ENCODE peak calls at places on chromosomes 6 and 20, in four cellular contexts. N is H9, L is neuronal stem cell, W is mesenchymal stem cell. E is an unnamed sample.

GRCh38 chr20:61303675-61304074 is 51.6 kb downstream of the CDH4 start:
- DNase-seq in N (no peak), L (no peak), W (no peak), E (no peak)

GRCh38 chr6:45185403-45186251 is 142.5 kb upstream of the RUNX2 start:
- DNase-seq in N (no peak), L (no peak), W (no peak), E (no peak)

GRCh38 chr20:9989066-9989724 is 45.6 kb upstream of the ANKEF1 start:
- DNase-seq in N (no peak), L (no peak), W (peak; percentile 50), E (no peak)

GRCh38 chr6:72689107-72689954 is 67.5 kb downstream of the KCNQ5 start:
- DNase-seq in N (no peak), L (peak; percentile 8), W (peak; percentile 23), E (no peak)

GRCh38 chr6:31710490-31711219 is 4.0 kb downstream of the LY6G6F start:
- DNase-seq in N (no peak), L (no peak), W (no peak), E (no peak)

GRCh38 chr6:153032255-153032882 is 29.9 kb upstream of the MTRF1L start:
- DNase-seq in N (no peak), L (no peak), W (peak; percentile 72), E (no peak)

GRCh38 chr20:46621492-46621891 is 29.8 kb downstream of the SLC13A3 start:
- DNase-seq in N (no peak), L (no peak), W (peak; percentile 16), E (no peak)

GRCh38 chr6:2738373-2738979 is 12.2 kb downstream of the MYLK4 start:
- DNase-seq in N (peak; percentile 60), L (peak; percentile 54), W (peak; percentile 77), E (peak; percentile 64)

GRCh38 chr6:87628881-87629280 is 38.9 kb downstream of the ORC3 start:
- DNase-seq in N (no peak), L (no peak), W (no peak), E (no peak)

GRCh38 chr6:165439928-165440554 is 130.6 kb upstream of the C6orf118 start:
- DNase-seq in N (no peak), L (peak; percentile 26), W (peak; percentile 54), E (no peak)

GRCh38 chr6:158879180-158879579 is 60.0 kb upstream of the EZR start:
- DNase-seq in N (peak; percentile 53), L (no peak), W (peak; percentile 47), E (no peak)

GRCh38 chr6:129828229-129828628 is 32.9 kb downstream of the TMEM244 start:
- DNase-seq in N (no peak), L (no peak), W (no peak), E (no peak)

GRCh38 chr6:139240161-139241010 is 51.4 kb downstream of the TXLNB start:
- DNase-seq in N (no peak), L (no peak), W (peak; percentile 85), E (no peak)

GRCh38 chr6:111427341-111428116 is 55.5 kb downstream of the REV3L start:
- DNase-seq in N (no peak), L (no peak), W (peak; percentile 91), E (no peak)

GRCh38 chr6:81838031-81838430 is 85.5 kb upstream of the TENT5A start:
- DNase-seq in N (no peak), L (no peak), W (peak; percentile 44), E (no peak)

GRCh38 chr6:24666097-24666615 is 543 bp downstream of the TDP2 start:
- DNase-seq in N (no peak), L (peak; percentile 24), W (peak; percentile 54), E (no peak)

GRCh38 chr20:47795214-47795667 is 10.0 kb upstream of the SULF2 start:
- DNase-seq in N (no peak), L (no peak), W (no peak), E (no peak)

GRCh38 chr6:157272866-157273755 is 50.2 kb downstream of the TMEM242 start:
- DNase-seq in N (peak; percentile 58), L (no peak), W (peak; percentile 19), E (no peak)

GRCh38 chr6:89144358-89145041 is 1.4 kb upstream of the PM20D2 start:
- DNase-seq in N (no peak), L (no peak), W (no peak), E (no peak)

GRCh38 chr6:45718901-45719300 is 296.8 kb downstream of the CLIC5 start:
- DNase-seq in N (no peak), L (no peak), W (no peak), E (no peak)

GRCh38 chr20:53454675-53455276 is 138.9 kb downstream of the ZNF217 start:
- DNase-seq in N (no peak), L (no peak), W (no peak), E (no peak)

GRCh38 chr6:113169484-113169883 is 687.7 kb upstream of the MARCKS start:
- DNase-seq in N (no peak), L (no peak), W (peak; percentile 64), E (no peak)

DNA sequence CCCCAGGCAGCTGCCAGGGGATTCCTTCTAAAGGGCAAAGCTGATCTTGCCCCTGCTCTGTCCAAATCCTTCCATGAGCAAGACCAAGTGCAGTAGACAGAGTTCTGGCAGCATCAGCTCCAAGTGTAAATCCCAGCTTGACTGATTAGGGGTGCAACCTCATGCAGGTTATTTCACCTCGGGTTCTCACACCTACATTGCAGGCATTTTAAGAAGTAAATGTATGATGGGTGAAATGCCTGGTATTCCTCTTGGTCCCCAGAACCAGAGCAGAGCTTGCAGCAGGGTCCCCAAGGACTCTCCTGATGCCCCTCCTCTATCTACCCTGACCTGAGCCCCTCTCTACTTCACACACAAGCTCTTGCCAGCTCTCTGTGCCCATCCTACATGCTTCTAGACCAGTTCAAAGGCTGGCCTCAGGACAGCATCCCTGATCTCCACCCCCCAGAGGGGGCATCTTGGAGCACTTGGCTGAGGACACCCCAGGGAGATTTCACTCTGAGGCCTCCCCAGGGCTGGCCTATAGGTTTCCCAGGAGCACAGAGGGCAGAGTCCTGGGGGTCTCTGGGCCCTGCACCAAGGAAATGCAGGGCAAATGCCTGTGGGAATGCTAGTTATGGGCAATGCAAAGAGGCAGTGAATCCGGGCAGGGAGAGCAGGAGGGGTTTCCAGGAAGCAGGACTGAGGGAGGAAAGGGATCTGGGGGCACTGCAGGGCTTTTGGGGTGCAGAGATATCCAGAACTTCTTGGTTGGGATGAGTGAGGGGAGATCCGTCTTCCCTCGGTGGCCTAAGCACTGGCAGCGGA is 1.0 kb downstream of the LZTS3 start:
- DNase-seq in N (no peak), L (no peak), W (no peak), E (no peak)
- H2BK12ac ChIP-seq in N (no peak overlapping the region), L (no peak overlapping the region), W (no peak overlapping the region), E (peak overlapping the region; percentile 17)

GRCh38 chr6:119830069-119830468 is 480.5 kb upstream of the MAN1A1 start:
- DNase-seq in N (no peak), L (no peak), W (no peak), E (no peak)
- H2BK5ac ChIP-seq in N (no peak overlapping the region), L (no peak overlapping the region), W (no peak overlapping the region), E (no peak overlapping the region)

GRCh38 chr20:57389695-57390603 is 1.2 kb upstream of the RBM38 start:
- DNase-seq in N (peak; percentile 60), L (peak; percentile 29), W (no peak), E (peak; percentile 71)

GRCh38 chr20:57392130-57392445 is 892 bp downstream of the RBM38 start:
- DNase-seq in N (no peak), L (no peak), W (no peak), E (no peak)

GRCh38 chr20:57391439-57392129 is 388 bp downstream of the RBM38 start:
- DNase-seq in N (no peak), L (no peak), W (peak; percentile 18), E (no peak)

GRCh38 chr20:57388953-57389694 is 2.1 kb upstream of the RBM38 start:
- DNase-seq in N (peak; percentile 80), L (peak; percentile 52), W (peak; percentile 58), E (peak; percentile 81)

DNA sequence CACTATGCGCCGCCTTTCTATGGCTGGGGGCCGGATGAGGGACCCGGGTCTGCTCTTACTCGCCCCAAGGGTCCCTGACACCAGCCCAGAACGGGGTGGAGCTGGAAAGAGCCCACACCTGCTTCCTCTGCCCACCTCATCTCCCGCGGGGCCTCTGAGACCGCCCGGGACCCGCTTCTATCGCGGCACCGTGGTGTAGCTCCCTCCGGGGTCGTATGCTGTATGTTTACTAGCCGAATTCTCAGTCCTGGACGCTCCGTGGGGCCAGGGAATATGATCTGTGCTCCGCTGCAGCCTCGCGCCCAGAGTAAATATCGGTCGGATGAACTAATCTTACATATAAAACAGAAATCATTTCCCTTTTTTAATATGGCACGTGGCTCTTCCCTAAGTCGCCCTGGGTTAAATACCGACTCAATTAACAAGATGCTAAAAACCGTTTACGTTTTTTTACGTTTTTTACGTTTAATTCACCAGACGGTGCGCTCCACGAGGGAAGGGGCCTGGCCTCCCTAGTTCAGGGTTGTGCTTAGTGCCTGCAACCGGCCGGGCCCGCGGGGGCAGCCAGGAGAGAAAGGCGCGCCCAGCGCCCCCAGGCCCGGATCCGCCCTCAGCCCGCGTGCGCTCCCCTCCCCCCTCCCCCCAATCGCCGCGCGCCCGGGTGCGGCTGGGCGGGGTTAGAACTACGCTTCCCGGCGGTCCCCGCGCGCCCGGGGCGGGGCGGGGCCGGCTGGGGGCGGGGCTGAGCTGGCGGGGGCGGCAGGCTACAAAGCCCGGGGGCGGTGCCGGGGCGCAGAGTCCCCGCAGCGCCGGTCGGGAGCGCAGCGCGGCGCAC is at the start of gene RBM38:
- DNase-seq in N (peak; percentile 82), L (peak; percentile 77), W (peak; percentile 45), E (no peak)
- H2BK12ac ChIP-seq in N (no peak within 1 kb of the TSS), L (no peak within 1 kb of the TSS), W (peak within 1 kb of the TSS; percentile 49), E (peak within 1 kb of the TSS; percentile 62)

GRCh38 chr20:4371623-4372246 is 350.0 kb upstream of the PRND start:
- DNase-seq in N (no peak), L (no peak), W (no peak), E (no peak)

GRCh38 chr20:4370856-4371255 is 350.9 kb upstream of the PRND start:
- DNase-seq in N (no peak), L (no peak), W (no peak), E (no peak)

GRCh38 chr20:4373454-4373853 is 348.3 kb upstream of the PRND start:
- DNase-seq in N (no peak), L (no peak), W (no peak), E (no peak)

GRCh38 chr20:4375881-4376280 is 345.8 kb upstream of the PRND start:
- DNase-seq in N (no peak), L (no peak), W (no peak), E (no peak)
- H2BK5ac ChIP-seq in N (no peak overlapping the region), L (no peak overlapping the region), W (no peak overlapping the region), E (no peak overlapping the region)

DNA sequence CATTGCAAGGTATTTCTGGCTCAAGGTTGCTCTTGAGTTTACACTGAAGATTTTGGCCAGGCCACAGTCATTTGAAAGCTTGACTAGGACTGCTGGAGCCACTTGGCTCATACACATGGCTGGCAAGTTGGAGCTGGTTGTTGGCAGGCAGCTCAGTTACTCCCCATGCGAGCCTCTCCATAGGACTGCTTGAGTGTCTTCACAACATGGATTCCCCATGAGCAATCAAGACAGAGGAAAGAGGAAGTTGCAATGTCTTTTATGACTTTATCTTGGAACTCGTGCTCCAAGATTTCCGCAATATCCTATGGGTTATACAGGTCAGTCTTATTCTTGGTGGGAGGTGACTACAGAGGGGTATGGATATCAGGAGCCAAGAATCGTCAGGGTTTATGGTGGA is 1.4 kb upstream of the MANBAL start:
- DNase-seq in N (no peak), L (no peak), W (no peak), E (no peak)
- H2BK12ac ChIP-seq in N (no peak overlapping the region), L (no peak overlapping the region), W (no peak overlapping the region), E (no peak overlapping the region)

DNA sequence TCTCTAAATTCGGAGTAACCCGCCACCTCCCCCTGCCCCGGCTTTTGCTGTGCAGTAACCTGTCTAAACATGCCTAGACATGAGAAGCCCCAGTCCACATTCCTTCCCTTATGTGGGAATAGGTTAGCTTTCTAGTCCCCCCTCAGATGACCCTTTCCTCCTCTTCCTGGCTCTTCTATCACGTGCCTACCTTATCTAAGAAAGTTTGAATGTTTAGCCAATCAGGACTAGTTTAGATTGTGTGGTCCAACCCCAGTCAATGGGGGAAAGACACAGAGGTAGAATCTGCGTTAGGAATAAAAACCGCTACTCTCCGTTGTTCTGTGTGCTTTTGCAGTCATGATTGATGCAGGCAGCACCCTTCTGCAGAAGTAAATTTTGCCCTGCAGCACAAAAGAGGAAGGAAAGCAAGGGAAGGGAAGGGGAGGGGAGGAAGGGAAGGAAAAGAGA is 69.0 kb upstream of the CD93 start:
- DNase-seq in N (peak; percentile 18), L (no peak), W (no peak), E (no peak)
- H2BK5ac ChIP-seq in N (no peak overlapping the region), L (no peak overlapping the region), W (no peak overlapping the region), E (peak overlapping the region; percentile 15)

E was measured in H1.